ENCODE peak calls at places on chromosomes 1 and 21, in seven cellular contexts. H is transverse colon, S is vagina, U is SK-N-SH, B is K562, N is HCT116, E is breast epithelium. W is an unnamed sample. For H3K9me3, the result is how much of the 10 kb centered on the place peaks cover.

GRCh38 chr1:6075747-6076146 is 30.1 kb downstream of the KCNAB2 start:
- DNase-seq in H (no peak), S (no peak), U (no peak), B (peak), N (no peak), E (no peak), W (no peak)

GRCh38 chr1:63619558-63619957 is 26.3 kb downstream of the PGM1 start:
- DNase-seq in H (no peak), S (no peak), U (no peak), B (no peak), N (no peak), E (no peak), W (no peak)

GRCh38 chr1:228486596-228487335 is 416 bp upstream of the RNF187 start:
- DNase-seq in H (peak), S (no peak), U (peak), B (peak), N (peak), E (peak), W (peak)

GRCh38 chr21:39345440-39345839 is 3.4 kb downstream of the HMGN1 start:
- DNase-seq in H (no peak), S (no peak), U (no peak), B (no peak), N (no peak), E (no peak), W (no peak)

GRCh38 chr1:193417420-193417819 is 231.0 kb upstream of the B3GALT2 start:
- DNase-seq in H (no peak), S (no peak), U (no peak), B (no peak), N (no peak), E (no peak), W (no peak)

GRCh38 chr1:168195199-168196135 is 16.7 kb downstream of the TIPRL start:
- DNase-seq in H (no peak), S (no peak), U (no peak), B (peak), N (no peak), E (no peak), W (no peak)

GRCh38 chr1:47333578-47333921 is at the start of gene CMPK1:
- DNase-seq in H (peak), S (no peak), U (peak), B (peak), N (peak), E (peak), W (peak)

GRCh38 chr1:153441238-153441755 is 19.2 kb downstream of the S100A7 start:
- DNase-seq in H (no peak), S (peak), U (no peak), B (no peak), N (no peak), E (no peak), W (no peak)

GRCh38 chr1:150525348-150525747 is 9.8 kb downstream of the FALEC start:
- DNase-seq in H (no peak), S (no peak), U (no peak), B (no peak), N (no peak), E (no peak), W (no peak)

GRCh38 chr1:58592521-58593134 is 15.6 kb upstream of the TACSTD2 start:
- DNase-seq in H (no peak), S (no peak), U (no peak), B (no peak), N (no peak), E (peak), W (no peak)

GRCh38 chr21:31924548-31924947 is 51.7 kb downstream of the HUNK start:
- DNase-seq in H (no peak), S (peak), U (no peak), B (no peak), N (no peak), E (no peak), W (no peak)

GRCh38 chr21:44709426-44710293 is 1.7 kb downstream of the TSPEAR start:
- DNase-seq in H (no peak), S (peak), U (peak), B (no peak), N (no peak), E (no peak), W (no peak)

DNA sequence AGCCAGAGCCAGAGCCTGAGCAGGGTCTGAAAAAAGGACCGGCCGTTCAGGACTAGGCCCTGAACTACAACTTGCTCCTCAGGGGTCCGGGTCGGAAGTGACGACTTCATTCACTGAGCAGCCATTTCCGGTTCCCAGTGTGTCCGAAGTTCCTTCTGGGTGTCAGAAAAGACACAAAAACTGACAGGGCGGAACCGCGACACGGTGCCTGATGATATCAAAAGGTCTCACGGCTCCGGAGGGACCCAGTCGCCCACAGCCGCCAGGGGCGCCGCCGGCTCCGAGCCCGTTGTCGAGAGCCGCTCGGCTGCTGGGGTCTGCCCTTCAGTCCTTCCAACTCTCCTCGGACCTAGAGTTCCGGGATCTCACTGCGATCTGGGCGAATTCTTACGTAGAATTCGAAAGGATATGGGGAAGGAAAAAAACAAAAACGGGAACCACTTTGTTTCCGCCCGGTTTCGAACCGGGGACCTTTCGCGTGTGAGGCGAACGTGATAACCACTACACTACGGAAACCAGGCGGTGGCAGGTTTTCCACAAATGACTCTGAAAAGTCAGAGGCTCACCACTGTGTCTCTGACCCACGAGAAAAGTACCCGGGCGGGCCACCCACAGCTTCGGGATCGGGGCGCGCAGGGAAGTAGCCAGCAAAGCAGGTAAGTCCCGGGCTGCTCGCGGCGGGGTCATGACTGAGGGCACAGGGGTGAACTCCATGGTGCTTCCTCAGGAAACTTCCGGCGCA is 31.8 kb upstream of the CFAP126 start:
- DNase-seq in H (peak), S (no peak), U (peak), B (peak), N (peak), E (peak), W (no peak)
- TF ChIP-seq POLR2AphosphoS5 in H (peak), S (peak), U (peak), B (peak), N (peak), E (peak), W (peak)

GRCh38 chr1:247961796-247962195 is 3.2 kb upstream of the OR2AK2 start:
- DNase-seq in H (no peak), S (no peak), U (no peak), B (no peak), N (no peak), E (no peak), W (no peak)
- H3K9me3 ChIP-seq in H (under half), S (under half), U (under half), B (under half), N (under half), E (under half), W (under half)

DNA sequence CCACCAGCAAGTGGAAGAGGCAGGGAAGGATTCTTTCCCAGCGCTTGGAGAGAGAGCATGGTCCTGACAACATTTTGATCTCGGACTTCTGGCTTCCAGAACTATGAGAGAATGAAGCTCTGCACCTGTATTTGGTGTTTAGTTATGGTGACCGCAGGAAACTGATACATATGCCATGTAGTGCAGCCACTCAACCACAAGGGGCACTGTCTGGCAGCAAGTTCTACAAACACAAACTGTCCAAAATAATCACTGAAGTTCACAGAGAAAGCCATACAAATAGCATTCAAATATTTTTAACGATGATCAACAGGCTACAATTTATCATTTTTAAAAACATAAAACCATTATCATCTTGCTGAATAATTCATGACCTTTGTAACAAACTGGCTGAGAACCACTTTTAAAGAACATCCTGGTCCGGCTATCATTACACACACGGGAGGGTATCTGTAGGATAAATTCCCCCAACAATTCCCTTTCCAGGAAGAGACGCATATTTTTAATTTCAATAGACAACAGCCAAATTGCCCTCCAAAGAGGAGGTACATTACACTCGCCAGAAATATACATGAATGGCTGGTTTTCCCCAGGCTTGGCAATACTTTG is 9.3 kb upstream of the CBR3 start:
- DNase-seq in H (peak), S (no peak), U (peak), B (peak), N (no peak), E (no peak), W (no peak)
- H3K27ac ChIP-seq in H (no peak), S (peak), U (no peak), B (no peak), N (no peak), E (peak), W (no peak)

GRCh38 chr1:230186003-230186863 is 119.2 kb downstream of the GALNT2 start:
- DNase-seq in H (peak), S (no peak), U (no peak), B (peak), N (peak), E (peak), W (no peak)
- TF ChIP-seq POLR2AphosphoS5 in H (peak), S (peak), U (no peak), B (no peak), N (no peak), E (no peak), W (no peak)